ENCODE peak calls at places on chromosomes 13 and 19, in eight cellular contexts. D is NCI-H1417; P is tibial artery; S is CD4-positive, alpha-beta T cell; B is H9; V is stimulated activated CD8-positive, alpha-beta memory T cell treated with anti-CD3 and anti-CD28 coated beads, Interleukin-7, amount 100 ng/mL, for 48 hours; E is ovary; A is H54. T is an unnamed sample.

GRCh38 chr19:2446390-2446789 is 10.4 kb downstream of the LMNB2 start:
- DNase-seq in D (peak; percentile 43), P (no peak), S (peak; percentile 29), B (no peak), V (no peak), E (no peak), A (no peak), T (no peak)

GRCh38 chr13:32947886-32948285 is 68.3 kb upstream of the KL start:
- DNase-seq in D (peak; percentile 58), P (no peak), S (no peak), B (no peak), V (no peak), E (no peak), A (no peak), T (no peak)

GRCh38 chr13:83950284-83950683 is 68.0 kb upstream of the SLITRK1 start:
- DNase-seq in D (no peak), P (no peak), S (no peak), B (no peak), V (no peak), E (no peak), A (no peak), T (no peak)

GRCh38 chr13:101565327-101565726 is 112.9 kb downstream of the ITGBL1 start:
- DNase-seq in D (no peak), P (no peak), S (no peak), B (no peak), V (no peak), E (no peak), A (no peak), T (no peak)

GRCh38 chr13:32031815-32032345 is 306 bp downstream of the FRY start:
- DNase-seq in D (peak; percentile 4), P (no peak), S (no peak), B (no peak), V (no peak), E (no peak), A (no peak), T (no peak)

GRCh38 chr13:101305981-101306411 is 110.3 kb downstream of the NALCN start:
- DNase-seq in D (no peak), P (no peak), S (no peak), B (no peak), V (no peak), E (no peak), A (no peak), T (no peak)

GRCh38 chr13:94933230-94933751 is 220.9 kb upstream of the SOX21 start:
- DNase-seq in D (no peak), P (no peak), S (no peak), B (no peak), V (no peak), E (no peak), A (no peak), T (no peak)

GRCh38 chr19:52191374-52191773 is 1.5 kb downstream of the PPP2R1A start:
- DNase-seq in D (no peak), P (no peak), S (no peak), B (no peak), V (no peak), E (no peak), A (no peak), T (no peak)

GRCh38 chr13:113421673-113422270 is 31.5 kb downstream of the ADPRHL1 start:
- DNase-seq in D (no peak), P (no peak), S (no peak), B (no peak), V (no peak), E (peak; percentile 53), A (no peak), T (no peak)

GRCh38 chr19:39355253-39355652 is 13.0 kb downstream of the SAMD4B start:
- DNase-seq in D (no peak), P (no peak), S (no peak), B (no peak), V (no peak), E (no peak), A (no peak), T (no peak)

GRCh38 chr19:30253581-30253996 is 118.6 kb upstream of the ZNF536 start:
- DNase-seq in D (no peak), P (no peak), S (no peak), B (no peak), V (no peak), E (no peak), A (no peak), T (no peak)

GRCh38 chr13:99432637-99433542 is 68.4 kb upstream of the TM9SF2 start:
- DNase-seq in D (no peak), P (peak; percentile 84), S (peak; percentile 78), B (peak; percentile 81), V (peak; percentile 96), E (peak; percentile 65), A (peak; percentile 88), T (peak; percentile 75)

GRCh38 chr19:3774621-3775373 is 2.8 kb upstream of the RAX2 start:
- DNase-seq in D (no peak), P (peak; percentile 56), S (no peak), B (peak; percentile 22), V (no peak), E (no peak), A (no peak), T (no peak)

GRCh38 chr19:48152552-48152951 is 17.6 kb downstream of the LIG1 start:
- DNase-seq in D (peak; percentile 62), P (peak; percentile 72), S (peak; percentile 32), B (peak; percentile 50), V (peak; percentile 14), E (peak; percentile 71), A (peak; percentile 33), T (peak; percentile 62)

GRCh38 chr19:49879243-49879960 is 1.9 kb downstream of the TBC1D17 start:
- DNase-seq in D (no peak), P (no peak), S (no peak), B (no peak), V (no peak), E (peak; percentile 32), A (no peak), T (no peak)

GRCh38 chr13:108346376-108346775 is 76.9 kb downstream of the TNFSF13B start:
- DNase-seq in D (no peak), P (no peak), S (no peak), B (peak; percentile 31), V (no peak), E (no peak), A (no peak), T (no peak)

GRCh38 chr13:22278336-22278929 is 607.6 kb downstream of the FGF9 start:
- DNase-seq in D (peak; percentile 50), P (no peak), S (peak; percentile 53), B (peak; percentile 49), V (peak; percentile 45), E (peak; percentile 43), A (no peak), T (no peak)

T was measured in MCF 10A.